ENCODE peak calls at places on chromosome 10, in nine cellular contexts. Z, Y, U, R, G, A, C, Q and M are unnamed samples.

GRCh38 chr10:98369801-98370200 is 45.2 kb downstream of the PYROXD2 start:
- DNase-seq in Z (no peak), Y (no peak), U (no peak), R (no peak), G (no peak), A (no peak), C (no peak), Q (no peak), M (no peak)

GRCh38 chr10:94016727-94017714 is 23.3 kb downstream of the PLCE1 start:
- DNase-seq in Z (no peak), Y (peak), U (no peak), R (no peak), G (no peak), A (no peak), C (no peak), Q (no peak), M (no peak)

GRCh38 chr10:1747590-1748157 is 10.3 kb upstream of the ADARB2 start:
- DNase-seq in Z (no peak), Y (no peak), U (no peak), R (no peak), G (no peak), A (no peak), C (no peak), Q (no peak), M (no peak)

GRCh38 chr10:2938869-2939268 is 128.5 kb upstream of the PFKP start:
- DNase-seq in Z (no peak), Y (peak), U (no peak), R (no peak), G (no peak), A (no peak), C (no peak), Q (no peak), M (no peak)

GRCh38 chr10:63410633-63411032 is 55.1 kb downstream of the JMJD1C start:
- DNase-seq in Z (no peak), Y (no peak), U (no peak), R (no peak), G (no peak), A (no peak), C (no peak), Q (no peak), M (no peak)

GRCh38 chr10:105964009-105964408 is 1200.5 kb downstream of the SORCS1 start:
- DNase-seq in Z (no peak), Y (no peak), U (no peak), R (no peak), G (no peak), A (no peak), C (no peak), Q (no peak), M (no peak)

GRCh38 chr10:49750546-49750945 is 11.6 kb downstream of the OGDHL start:
- DNase-seq in Z (no peak), Y (no peak), U (no peak), R (no peak), G (no peak), A (no peak), C (no peak), Q (no peak), M (no peak)

GRCh38 chr10:129773359-129773990 is 190.6 kb downstream of the EBF3 start:
- DNase-seq in Z (peak), Y (no peak), U (no peak), R (no peak), G (no peak), A (no peak), C (no peak), Q (no peak), M (no peak)

GRCh38 chr10:125034671-125035070 is 92.7 kb downstream of the ZRANB1 start:
- DNase-seq in Z (no peak), Y (peak), U (no peak), R (no peak), G (no peak), A (no peak), C (no peak), Q (no peak), M (no peak)

GRCh38 chr10:78286186-78286585 is 252.5 kb downstream of the RPS24 start:
- DNase-seq in Z (no peak), Y (no peak), U (no peak), R (no peak), G (no peak), A (no peak), C (no peak), Q (no peak), M (peak)

GRCh38 chr10:15236340-15236739 is 67.8 kb upstream of the NMT2 start:
- DNase-seq in Z (no peak), Y (peak), U (no peak), R (no peak), G (no peak), A (no peak), C (no peak), Q (no peak), M (no peak)

GRCh38 chr10:126569513-126570447 is 100.7 kb downstream of the C10orf90 start:
- DNase-seq in Z (no peak), Y (peak), U (no peak), R (no peak), G (no peak), A (no peak), C (peak), Q (no peak), M (no peak)

GRCh38 chr10:50271564-50272250 is 20.4 kb upstream of the ASAH2 start:
- DNase-seq in Z (no peak), Y (no peak), U (no peak), R (no peak), G (no peak), A (no peak), C (no peak), Q (no peak), M (no peak)

GRCh38 chr10:95513941-95514392 is 47.2 kb downstream of the SORBS1 start:
- DNase-seq in Z (no peak), Y (peak), U (peak), R (peak), G (peak), A (no peak), C (no peak), Q (no peak), M (no peak)

GRCh38 chr10:6200588-6201510 is 1.9 kb upstream of the PFKFB3 start:
- DNase-seq in Z (peak), Y (peak), U (peak), R (peak), G (peak), A (no peak), C (no peak), Q (peak), M (no peak)

GRCh38 chr10:48464871-48465736 is 139.8 kb downstream of the ARHGAP22 start:
- DNase-seq in Z (peak), Y (no peak), U (no peak), R (peak), G (no peak), A (peak), C (no peak), Q (peak), M (peak)

GRCh38 chr10:773562-774161 is 84.2 kb upstream of the DIP2C start:
- DNase-seq in Z (peak), Y (no peak), U (peak), R (no peak), G (no peak), A (no peak), C (no peak), Q (no peak), M (no peak)

GRCh38 chr10:92108747-92109146 is 182.1 kb downstream of the CPEB3 start:
- DNase-seq in Z (no peak), Y (no peak), U (no peak), R (no peak), G (no peak), A (no peak), C (no peak), Q (no peak), M (no peak)

GRCh38 chr10:9018161-9018843 is 963.8 kb downstream of the GATA3 start:
- DNase-seq in Z (no peak), Y (no peak), U (no peak), R (no peak), G (no peak), A (no peak), C (no peak), Q (no peak), M (no peak)

GRCh38 chr10:28676968-28677888 is at the start of gene BAMBI:
- DNase-seq in Z (peak), Y (peak), U (peak), R (peak), G (peak), A (peak), C (peak), Q (peak), M (peak)

GRCh38 chr10:76205361-76205760 is 773.9 kb downstream of the LRMDA start:
- DNase-seq in Z (no peak), Y (peak), U (no peak), R (no peak), G (no peak), A (no peak), C (no peak), Q (no peak), M (no peak)

GRCh38 chr10:98556061-98556460 is 109.3 kb upstream of the HPS1 start:
- DNase-seq in Z (no peak), Y (peak), U (no peak), R (no peak), G (no peak), A (no peak), C (no peak), Q (no peak), M (no peak)

GRCh38 chr10:70123817-70124216 is 8.8 kb downstream of the AIFM2 start:
- DNase-seq in Z (no peak), Y (no peak), U (no peak), R (no peak), G (no peak), A (no peak), C (no peak), Q (no peak), M (no peak)

GRCh38 chr10:14549496-14549895 is 218.8 kb upstream of the FRMD4A start:
- DNase-seq in Z (no peak), Y (no peak), U (no peak), R (no peak), G (no peak), A (no peak), C (no peak), Q (no peak), M (no peak)

GRCh38 chr10:33211123-33211878 is 123.2 kb downstream of the NRP1 start:
- DNase-seq in Z (no peak), Y (peak), U (peak), R (no peak), G (peak), A (no peak), C (peak), Q (peak), M (no peak)

GRCh38 chr10:71259815-71260501 is 47.6 kb downstream of the UNC5B start:
- DNase-seq in Z (no peak), Y (peak), U (no peak), R (no peak), G (no peak), A (no peak), C (no peak), Q (peak), M (no peak)

GRCh38 chr10:101116754-101117153 is 14.3 kb upstream of the TLX1 start:
- DNase-seq in Z (no peak), Y (no peak), U (no peak), R (no peak), G (no peak), A (no peak), C (no peak), Q (no peak), M (no peak)

GRCh38 chr10:100878291-100878910 is 34.4 kb upstream of the SLF2 start:
- DNase-seq in Z (no peak), Y (peak), U (peak), R (peak), G (peak), A (peak), C (peak), Q (no peak), M (peak)

GRCh38 chr10:129161184-129161583 is 305.9 kb upstream of the MGMT start:
- DNase-seq in Z (no peak), Y (peak), U (no peak), R (no peak), G (no peak), A (no peak), C (peak), Q (no peak), M (no peak)

GRCh38 chr10:23120001-23120934 is 24.9 kb downstream of the MSRB2 start:
- DNase-seq in Z (no peak), Y (no peak), U (no peak), R (no peak), G (no peak), A (peak), C (no peak), Q (no peak), M (no peak)

GRCh38 chr10:132521466-132522102 is 16.0 kb upstream of the INPP5A start:
- DNase-seq in Z (no peak), Y (no peak), U (peak), R (peak), G (no peak), A (no peak), C (no peak), Q (peak), M (no peak)

GRCh38 chr10:87092356-87092860 is 2.2 kb downstream of the GLUD1 start:
- DNase-seq in Z (no peak), Y (peak), U (no peak), R (no peak), G (no peak), A (no peak), C (peak), Q (no peak), M (no peak)

GRCh38 chr10:126407831-126408230 is 19.6 kb upstream of the ADAM12 start:
- DNase-seq in Z (no peak), Y (peak), U (no peak), R (no peak), G (no peak), A (no peak), C (no peak), Q (no peak), M (no peak)

GRCh38 chr10:43336061-43336460 is 35.4 kb upstream of the FXYD4 start:
- DNase-seq in Z (no peak), Y (no peak), U (no peak), R (no peak), G (no peak), A (no peak), C (no peak), Q (no peak), M (no peak)

GRCh38 chr10:43336641-43337318 is 34.7 kb upstream of the FXYD4 start:
- DNase-seq in Z (no peak), Y (no peak), U (no peak), R (no peak), G (no peak), A (no peak), C (peak), Q (no peak), M (no peak)

GRCh38 chr10:43339136-43339535 is 32.3 kb upstream of the FXYD4 start:
- DNase-seq in Z (no peak), Y (no peak), U (no peak), R (no peak), G (no peak), A (no peak), C (no peak), Q (no peak), M (no peak)

GRCh38 chr10:43338117-43338516 is 33.3 kb upstream of the FXYD4 start:
- DNase-seq in Z (no peak), Y (no peak), U (no peak), R (no peak), G (no peak), A (no peak), C (no peak), Q (no peak), M (no peak)

GRCh38 chr10:43333653-43334052 is 37.8 kb upstream of the FXYD4 start:
- DNase-seq in Z (no peak), Y (no peak), U (no peak), R (no peak), G (no peak), A (no peak), C (no peak), Q (no peak), M (no peak)
- H3K27ac ChIP-seq in Z (no peak), Y (no peak), U (no peak), R (no peak), G (no peak), A (no peak), C (no peak), Q (no peak), M (no peak)

GRCh38 chr10:97298223-97298571 is 5.8 kb upstream of the ARHGAP19 start:
- DNase-seq in Z (no peak), Y (no peak), U (no peak), R (no peak), G (no peak), A (no peak), C (no peak), Q (no peak), M (no peak)
- H3K27ac ChIP-seq in Z (no peak), Y (no peak), U (no peak), R (peak), G (no peak), A (no peak), C (peak), Q (no peak), M (no peak)

GRCh38 chr10:4648968-4649367 is 177.0 kb upstream of the AKR1E2 start:
- DNase-seq in Z (no peak), Y (no peak), U (no peak), R (no peak), G (no peak), A (no peak), C (no peak), Q (no peak), M (no peak)

GRCh38 chr10:4651404-4652037 is 174.5 kb upstream of the AKR1E2 start:
- DNase-seq in Z (no peak), Y (peak), U (no peak), R (no peak), G (no peak), A (no peak), C (no peak), Q (no peak), M (no peak)

GRCh38 chr10:4652111-4653010 is 173.6 kb upstream of the AKR1E2 start:
- DNase-seq in Z (no peak), Y (no peak), U (no peak), R (no peak), G (no peak), A (no peak), C (no peak), Q (no peak), M (no peak)

GRCh38 chr10:4650109-4650508 is 175.9 kb upstream of the AKR1E2 start:
- DNase-seq in Z (no peak), Y (peak), U (no peak), R (no peak), G (no peak), A (no peak), C (no peak), Q (no peak), M (no peak)

DNA sequence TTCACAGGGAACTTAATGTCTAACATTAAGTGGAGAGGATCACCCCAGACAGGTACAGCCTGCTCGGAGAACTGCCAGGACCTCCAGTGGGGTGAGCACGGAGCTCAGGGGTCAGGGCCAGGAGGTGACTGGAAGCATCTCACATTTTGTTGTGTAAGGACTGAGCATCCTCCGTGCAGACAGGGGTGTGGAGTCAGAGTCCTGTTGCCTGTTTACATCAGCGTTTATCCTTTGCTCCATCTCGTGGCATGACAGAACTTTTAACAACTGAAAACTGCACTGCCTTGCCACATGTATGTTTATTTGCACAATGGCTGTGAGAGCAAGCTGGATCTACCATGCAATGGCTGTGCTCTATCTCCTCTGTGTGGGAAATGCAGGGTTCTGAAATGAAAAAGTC is 175.4 kb upstream of the AKR1E2 start:
- DNase-seq in Z (no peak), Y (peak), U (no peak), R (no peak), G (no peak), A (no peak), C (peak), Q (no peak), M (no peak)
- H3K27ac ChIP-seq in Z (no peak), Y (peak), U (no peak), R (no peak), G (peak), A (no peak), C (no peak), Q (no peak), M (no peak)

DNA sequence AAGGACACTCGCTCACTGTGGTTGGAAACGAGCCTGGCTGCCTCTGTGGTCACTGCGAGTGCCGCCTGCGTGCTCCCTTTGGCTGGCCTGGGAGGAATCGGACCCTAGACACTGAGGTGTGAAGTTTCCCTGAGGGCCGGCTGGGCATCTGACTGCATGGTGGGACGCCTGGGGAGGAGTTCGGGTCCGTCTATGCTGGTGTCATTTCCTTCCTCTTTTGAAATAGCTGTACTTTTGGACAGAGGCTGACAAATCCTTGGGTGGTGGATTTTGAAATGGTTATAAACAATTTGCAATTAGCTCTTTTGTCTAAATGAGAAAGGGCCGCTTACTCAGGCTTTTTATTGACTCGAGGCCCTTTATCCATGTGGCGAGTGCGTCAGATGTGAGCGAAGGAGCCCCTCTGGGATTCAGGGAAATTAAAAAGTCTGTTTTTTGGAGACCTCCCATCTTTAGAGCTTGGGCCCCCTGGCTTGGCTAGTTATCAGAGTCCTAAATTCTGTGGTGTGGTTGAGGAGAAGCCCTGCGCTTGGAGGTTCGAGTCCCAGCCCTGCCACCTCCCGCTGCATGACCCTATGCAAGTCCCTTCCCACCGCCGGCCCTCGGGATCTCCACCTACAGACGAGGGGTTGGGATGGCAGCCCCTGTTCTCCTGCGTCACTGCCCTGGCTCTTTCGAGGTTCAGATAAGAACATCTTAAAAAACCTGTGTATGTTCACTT is 147.1 kb downstream of the RGS10 start:
- DNase-seq in Z (no peak), Y (no peak), U (peak), R (no peak), G (peak), A (no peak), C (no peak), Q (peak), M (no peak)
- H3K27ac ChIP-seq in Z (peak), Y (no peak), U (no peak), R (peak), G (peak), A (peak), C (peak), Q (peak), M (no peak)

GRCh38 chr10:124019886-124020797 is 73.3 kb downstream of the CHST15 start:
- DNase-seq in Z (no peak), Y (peak), U (no peak), R (no peak), G (no peak), A (no peak), C (no peak), Q (no peak), M (no peak)

GRCh38 chr10:124025152-124025551 is 68.2 kb downstream of the CHST15 start:
- DNase-seq in Z (no peak), Y (no peak), U (no peak), R (no peak), G (no peak), A (no peak), C (no peak), Q (no peak), M (no peak)

GRCh38 chr10:124018886-124019525 is 74.4 kb downstream of the CHST15 start:
- DNase-seq in Z (no peak), Y (no peak), U (no peak), R (no peak), G (no peak), A (no peak), C (no peak), Q (no peak), M (no peak)

GRCh38 chr10:124020871-124021823 is 72.3 kb downstream of the CHST15 start:
- DNase-seq in Z (no peak), Y (no peak), U (no peak), R (no peak), G (no peak), A (no peak), C (no peak), Q (no peak), M (peak)

DNA sequence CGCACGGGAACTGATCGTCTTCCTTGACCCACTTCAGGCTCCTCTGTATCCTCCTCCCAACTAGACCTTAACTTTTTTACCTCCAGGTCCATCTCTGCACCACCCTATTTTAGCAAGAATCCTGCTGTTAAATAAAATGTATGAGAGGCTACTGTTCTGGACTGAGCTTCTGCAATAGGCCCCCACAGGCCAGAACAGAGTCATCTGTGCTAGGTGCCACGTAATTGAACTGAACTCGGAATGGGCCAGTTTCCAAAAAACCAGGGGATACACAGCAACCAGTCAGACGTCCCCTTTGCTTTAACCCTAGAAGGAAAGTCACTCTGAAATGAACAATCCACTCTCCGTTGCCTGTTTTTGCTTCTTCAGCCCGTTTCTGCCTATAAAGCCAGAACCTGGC is 71.3 kb downstream of the CHST15 start:
- DNase-seq in Z (no peak), Y (no peak), U (no peak), R (no peak), G (no peak), A (no peak), C (no peak), Q (no peak), M (no peak)
- H3K27ac ChIP-seq in Z (no peak), Y (no peak), U (no peak), R (no peak), G (no peak), A (no peak), C (no peak), Q (no peak), M (no peak)

GRCh38 chr10:110876000-110876399 is 4.3 kb downstream of the PDCD4 start:
- DNase-seq in Z (no peak), Y (no peak), U (no peak), R (no peak), G (no peak), A (no peak), C (no peak), Q (no peak), M (no peak)
- H3K27ac ChIP-seq in Z (no peak), Y (no peak), U (no peak), R (peak), G (no peak), A (no peak), C (no peak), Q (no peak), M (no peak)